ENCODE peak calls at places on chromosome 20, in four cellular contexts. E is H9, Z is ovary, U is right cardiac atrium. G is an unnamed sample.

GRCh38 chr20:3313681-3314080 is 74.7 kb upstream of the SLC4A11 start:
- DNase-seq in E (no peak), U (no peak), Z (no peak), G (no peak)

GRCh38 chr20:58693226-58694006 is 816 bp downstream of the NPEPL1 start:
- DNase-seq in Z (peak; percentile 55), U (peak; percentile 65), E (peak; percentile 46), G (no peak)

GRCh38 chr20:33059136-33059535 is 5.4 kb downstream of the BPIFB3 start:
- DNase-seq in Z (no peak), U (no peak), E (no peak), G (no peak)

GRCh38 chr20:20806121-20806820 is 93.8 kb upstream of the RALGAPA2 start:
- DNase-seq in U (no peak), E (no peak), Z (no peak), G (no peak)

GRCh38 chr20:2697768-2698167 is 5.2 kb downstream of the EBF4 start:
- DNase-seq in E (no peak), Z (no peak), U (no peak), G (no peak)

GRCh38 chr20:35788796-35789195 is 17.0 kb downstream of the PHF20 start:
- DNase-seq in U (no peak), Z (no peak), E (no peak), G (no peak)

GRCh38 chr20:24402234-24402633 is 67.2 kb upstream of the SYNDIG1 start:
- DNase-seq in U (no peak), E (peak; percentile 6), Z (no peak), G (no peak)

GRCh38 chr20:12455152-12455551 is 537.5 kb downstream of the BTBD3 start:
- DNase-seq in E (no peak), U (no peak), Z (no peak), G (no peak)

GRCh38 chr20:44460795-44461141 is 14.9 kb upstream of the TTPAL start:
- DNase-seq in U (no peak), Z (no peak), E (no peak), G (no peak)

GRCh38 chr20:5612476-5613291 is 137.5 kb upstream of the SHLD1 start:
- DNase-seq in U (no peak), E (no peak), Z (no peak), G (no peak)

GRCh38 chr20:49278817-49279676 is 1.2 kb upstream of the ZNFX1 start:
- DNase-seq in U (peak; percentile 58), E (no peak), Z (peak; percentile 37), G (no peak)

GRCh38 chr20:36155991-36156390 is 1.5 kb downstream of the EPB41L1 start:
- DNase-seq in Z (no peak), U (no peak), E (no peak), G (peak; percentile 30)

GRCh38 chr20:62811720-62812119 is 5.1 kb upstream of the COL9A3 start:
- DNase-seq in Z (no peak), U (no peak), E (no peak), G (no peak)

GRCh38 chr20:24148372-24148771 is 159.8 kb upstream of the GGTLC1 start:
- DNase-seq in E (no peak), Z (no peak), U (no peak), G (no peak)

GRCh38 chr20:5118220-5119142 is 1.3 kb downstream of the PCNA start:
- DNase-seq in E (no peak), Z (no peak), U (no peak), G (no peak)

GRCh38 chr20:44142416-44142815 is 44.6 kb downstream of the JPH2 start:
- DNase-seq in U (no peak), Z (no peak), E (no peak), G (no peak)

GRCh38 chr20:1430004-1430451 is 36.6 kb downstream of the NSFL1C start:
- DNase-seq in E (no peak), Z (no peak), U (no peak), G (no peak)

GRCh38 chr20:49979030-49979832 is 3.5 kb upstream of the SNAI1 start:
- DNase-seq in Z (peak; percentile 76), U (peak; percentile 82), E (peak; percentile 86), G (no peak)

GRCh38 chr20:44993343-44993742 is 27.0 kb downstream of the STK4 start:
- DNase-seq in E (no peak), U (no peak), Z (no peak), G (no peak)

GRCh38 chr20:17833036-17833674 is 133.4 kb downstream of the BANF2 start:
- DNase-seq in Z (no peak), U (no peak), E (no peak), G (no peak)

GRCh38 chr20:59835448-59836395 is 97.7 kb downstream of the SYCP2 start:
- DNase-seq in E (peak; percentile 65), Z (peak; percentile 72), U (peak; percentile 84), G (no peak)

DNA sequence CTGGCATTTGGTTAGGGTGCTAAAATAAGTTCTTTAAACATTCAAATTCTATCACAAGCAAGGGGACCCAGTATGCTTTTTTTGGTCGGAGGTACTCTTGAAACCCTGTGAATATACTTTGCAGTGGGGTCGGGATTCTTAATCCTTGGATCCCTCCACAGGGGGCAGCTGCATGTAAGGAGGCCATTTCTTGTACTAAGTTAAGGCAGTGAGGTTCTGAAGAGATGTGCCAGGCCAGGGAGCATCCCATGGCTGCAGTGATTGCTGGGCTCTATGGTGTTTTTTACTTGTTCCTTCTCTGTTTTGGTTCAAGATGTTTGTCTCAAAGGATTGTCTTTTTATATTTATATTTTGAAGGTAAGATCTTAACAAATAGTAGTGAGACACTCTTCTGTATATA is 50.4 kb downstream of the TOP1 start:
- DNase-seq in U (no peak), Z (no peak), E (no peak), G (no peak)
- H3K27ac ChIP-seq in U (no peak overlapping the region), Z (no peak overlapping the region), E (no peak overlapping the region), G (no peak overlapping the region)

GRCh38 chr20:56636701-56637100 is 7.6 kb downstream of the TFAP2C start:
- DNase-seq in Z (no peak), E (no peak), U (no peak), G (no peak)
- H3K27ac ChIP-seq in Z (no peak overlapping the region), E (peak overlapping the region; percentile 47), U (no peak overlapping the region), G (no peak overlapping the region)

GRCh38 chr20:51470521-51470875 is 72.0 kb downstream of the NFATC2 start:
- DNase-seq in Z (no peak), U (no peak), E (no peak), G (no peak)

GRCh38 chr20:51469046-51469445 is 73.5 kb downstream of the NFATC2 start:
- DNase-seq in U (no peak), Z (no peak), E (no peak), G (no peak)

GRCh38 chr20:51469578-51470520 is 72.7 kb downstream of the NFATC2 start:
- DNase-seq in U (no peak), Z (no peak), E (no peak), G (no peak)

GRCh38 chr20:51473256-51473655 is 69.3 kb downstream of the NFATC2 start:
- DNase-seq in U (no peak), E (no peak), Z (no peak), G (no peak)

DNA sequence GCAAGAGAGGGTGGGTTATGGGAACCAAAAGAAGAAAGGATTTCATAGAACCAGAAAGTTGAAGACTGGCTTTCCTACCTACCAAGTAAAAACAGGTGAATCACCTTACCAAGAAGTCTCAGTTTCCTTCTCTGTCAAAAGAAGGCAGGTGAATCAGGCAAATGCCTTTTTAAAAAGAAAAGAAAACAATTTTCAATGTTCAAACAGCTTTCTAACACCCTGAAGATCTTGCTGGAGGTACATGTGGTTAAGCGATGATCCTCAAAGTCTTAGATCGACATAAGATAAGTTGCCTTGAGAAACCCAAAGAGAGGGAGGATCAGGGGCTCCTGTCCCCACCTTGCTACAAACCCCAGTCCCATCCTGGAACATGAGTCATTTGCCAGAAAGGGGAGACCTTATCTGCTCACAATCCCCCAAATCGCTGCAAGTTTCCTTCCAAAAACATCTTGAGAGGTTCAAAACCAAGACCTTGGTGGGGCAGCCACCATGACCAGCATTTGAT is 71.6 kb downstream of the NFATC2 start:
- DNase-seq in Z (no peak), U (no peak), E (no peak), G (no peak)
- H3K27ac ChIP-seq in Z (no peak overlapping the region), U (no peak overlapping the region), E (no peak overlapping the region), G (no peak overlapping the region)

GRCh38 chr20:41935259-41935791 is 317.1 kb upstream of the CHD6 start:
- DNase-seq in E (no peak), U (no peak), Z (no peak), G (no peak)
- H3K27ac ChIP-seq in E (no peak overlapping the region), U (no peak overlapping the region), Z (no peak overlapping the region), G (no peak overlapping the region)

G was measured in psoas muscle.